ENCODE peak calls at places on chromosomes 5 and 9, in five cellular contexts. One of them, this sample, is unnamed.

GRCh38 chr9:88746029-88746743 is 211.2 kb downstream of the NXNL2 start:
- DNase-seq in PC-3: peak
- DNase-seq in neural progenitor cell: no peak
- DNase-seq in uterus: peak
- DNase-seq in heart right ventricle: no peak
- DNase-seq in this sample: no peak

GRCh38 chr9:120935383-120935857 is 8.8 kb upstream of the TRAF1 start:
- DNase-seq in heart right ventricle: peak
- DNase-seq in uterus: peak
- DNase-seq in PC-3: peak
- DNase-seq in neural progenitor cell: no peak
- DNase-seq in this sample: peak

GRCh38 chr9:5186416-5187169 is 1.2 kb upstream of the INSL6 start:
- DNase-seq in PC-3: peak
- DNase-seq in heart right ventricle: peak
- DNase-seq in neural progenitor cell: peak
- DNase-seq in uterus: no peak
- DNase-seq in this sample: peak

GRCh38 chr5:133341296-133341695 is 271.0 kb downstream of the FSTL4 start:
- DNase-seq in heart right ventricle: no peak
- DNase-seq in neural progenitor cell: no peak
- DNase-seq in uterus: no peak
- DNase-seq in PC-3: no peak
- DNase-seq in this sample: no peak

GRCh38 chr5:111386832-111387162 is 125.5 kb downstream of the STARD4 start:
- DNase-seq in heart right ventricle: no peak
- DNase-seq in PC-3: no peak
- DNase-seq in neural progenitor cell: no peak
- DNase-seq in uterus: no peak
- DNase-seq in this sample: no peak

GRCh38 chr9:113563856-113564514 is 100.5 kb downstream of the RGS3 start:
- DNase-seq in heart right ventricle: no peak
- DNase-seq in neural progenitor cell: no peak
- DNase-seq in PC-3: no peak
- DNase-seq in uterus: no peak
- DNase-seq in this sample: no peak

GRCh38 chr9:94031380-94031779 is 52.9 kb upstream of the PTPDC1 start:
- DNase-seq in neural progenitor cell: no peak
- DNase-seq in PC-3: no peak
- DNase-seq in uterus: no peak
- DNase-seq in heart right ventricle: no peak
- DNase-seq in this sample: no peak

GRCh38 chr5:172721455-172722308 is 49.3 kb downstream of the DUSP1 start:
- DNase-seq in PC-3: no peak
- DNase-seq in heart right ventricle: peak
- DNase-seq in neural progenitor cell: no peak
- DNase-seq in uterus: peak
- DNase-seq in this sample: no peak

GRCh38 chr5:140090251-140090650 is 23.7 kb upstream of the PURA start:
- DNase-seq in PC-3: no peak
- DNase-seq in uterus: no peak
- DNase-seq in heart right ventricle: no peak
- DNase-seq in neural progenitor cell: no peak
- DNase-seq in this sample: no peak

GRCh38 chr5:165209101-165209727 is 1703.8 kb downstream of the MAT2B start:
- DNase-seq in PC-3: peak
- DNase-seq in neural progenitor cell: peak
- DNase-seq in heart right ventricle: no peak
- DNase-seq in uterus: no peak
- DNase-seq in this sample: no peak

GRCh38 chr9:127049044-127049443 is 73.4 kb downstream of the ANGPTL2 start:
- DNase-seq in PC-3: peak
- DNase-seq in heart right ventricle: peak
- DNase-seq in uterus: peak
- DNase-seq in neural progenitor cell: no peak
- DNase-seq in this sample: no peak

GRCh38 chr5:144144956-144145751 is 25.3 kb downstream of the YIPF5 start:
- DNase-seq in neural progenitor cell: no peak
- DNase-seq in uterus: no peak
- DNase-seq in heart right ventricle: no peak
- DNase-seq in PC-3: no peak
- DNase-seq in this sample: no peak

GRCh38 chr9:136201609-136202448 is 3.1 kb downstream of the LHX3 start:
- DNase-seq in heart right ventricle: no peak
- DNase-seq in PC-3: no peak
- DNase-seq in neural progenitor cell: peak
- DNase-seq in uterus: no peak
- DNase-seq in this sample: no peak

GRCh38 chr5:65825388-65826328 is 100.7 kb upstream of the ERBIN start:
- DNase-seq in heart right ventricle: no peak
- DNase-seq in PC-3: no peak
- DNase-seq in neural progenitor cell: no peak
- DNase-seq in uterus: no peak
- DNase-seq in this sample: no peak

GRCh38 chr5:151132959-151133358 is 24.6 kb downstream of the ANXA6 start:
- DNase-seq in uterus: no peak
- DNase-seq in PC-3: no peak
- DNase-seq in neural progenitor cell: no peak
- DNase-seq in heart right ventricle: no peak
- DNase-seq in this sample: no peak

GRCh38 chr5:65142511-65143011 is 339.2 kb downstream of the ADAMTS6 start:
- DNase-seq in neural progenitor cell: peak
- DNase-seq in uterus: no peak
- DNase-seq in PC-3: peak
- DNase-seq in heart right ventricle: no peak
- DNase-seq in this sample: no peak

GRCh38 chr5:173911623-173912022 is 23.5 kb downstream of the CPEB4 start:
- DNase-seq in heart right ventricle: no peak
- DNase-seq in uterus: no peak
- DNase-seq in neural progenitor cell: no peak
- DNase-seq in PC-3: no peak
- DNase-seq in this sample: no peak

GRCh38 chr5:173916233-173916632 is 28.1 kb downstream of the CPEB4 start:
- DNase-seq in neural progenitor cell: no peak
- DNase-seq in PC-3: no peak
- DNase-seq in uterus: no peak
- DNase-seq in heart right ventricle: no peak
- DNase-seq in this sample: no peak

GRCh38 chr5:173910215-173910614 is 22.1 kb downstream of the CPEB4 start:
- DNase-seq in PC-3: no peak
- DNase-seq in neural progenitor cell: no peak
- DNase-seq in heart right ventricle: no peak
- DNase-seq in uterus: no peak
- DNase-seq in this sample: no peak

GRCh38 chr5:173915310-173916005 is 27.3 kb downstream of the CPEB4 start:
- DNase-seq in PC-3: no peak
- DNase-seq in heart right ventricle: no peak
- DNase-seq in uterus: no peak
- DNase-seq in neural progenitor cell: no peak
- DNase-seq in this sample: no peak

DNA sequence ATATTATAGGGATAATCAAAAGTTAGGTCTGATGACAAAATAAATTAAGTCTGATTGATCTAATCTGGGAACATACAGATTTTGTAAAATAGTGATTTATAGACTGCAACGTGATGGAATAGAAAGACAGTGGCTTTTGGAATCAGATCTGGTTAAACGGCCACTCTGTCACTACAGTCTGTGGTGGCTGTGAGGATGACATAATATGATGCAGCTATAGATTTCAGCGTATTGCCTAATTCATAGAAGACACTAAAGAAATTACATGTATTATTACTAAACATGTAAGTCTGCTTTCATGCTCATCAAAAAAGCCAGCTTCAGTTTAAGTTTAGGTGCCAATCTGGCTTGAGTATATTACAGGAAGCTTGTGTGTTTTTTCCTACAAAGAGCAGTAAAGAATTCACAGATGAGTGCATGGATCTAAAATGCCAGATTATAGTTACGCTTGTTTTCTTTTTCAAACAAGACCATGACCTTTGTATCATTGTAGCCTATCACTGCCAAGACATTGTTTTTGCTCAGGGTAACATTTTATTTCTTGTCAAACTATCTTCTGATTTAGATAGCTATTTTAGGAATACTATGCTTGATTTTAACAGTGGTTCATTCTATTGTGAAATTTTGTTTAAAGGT is 25.7 kb downstream of the CPEB4 start:
- DNase-seq in heart right ventricle: no peak
- DNase-seq in neural progenitor cell: no peak
- DNase-seq in PC-3: no peak
- DNase-seq in uterus: no peak
- DNase-seq in this sample: no peak
- H3K27ac ChIP-seq in heart right ventricle: peak
- H3K27ac ChIP-seq in neural progenitor cell: no peak
- H3K27ac ChIP-seq in PC-3: no peak
- H3K27ac ChIP-seq in uterus: no peak
- H3K27ac ChIP-seq in this sample: no peak

GRCh38 chr5:62466228-62466627 is 53.7 kb downstream of the IPO11 start:
- DNase-seq in PC-3: no peak
- DNase-seq in neural progenitor cell: no peak
- DNase-seq in uterus: no peak
- DNase-seq in heart right ventricle: no peak
- DNase-seq in this sample: no peak
- H3K27ac ChIP-seq in PC-3: no peak
- H3K27ac ChIP-seq in neural progenitor cell: no peak
- H3K27ac ChIP-seq in uterus: no peak
- H3K27ac ChIP-seq in heart right ventricle: no peak
- H3K27ac ChIP-seq in this sample: no peak

DNA sequence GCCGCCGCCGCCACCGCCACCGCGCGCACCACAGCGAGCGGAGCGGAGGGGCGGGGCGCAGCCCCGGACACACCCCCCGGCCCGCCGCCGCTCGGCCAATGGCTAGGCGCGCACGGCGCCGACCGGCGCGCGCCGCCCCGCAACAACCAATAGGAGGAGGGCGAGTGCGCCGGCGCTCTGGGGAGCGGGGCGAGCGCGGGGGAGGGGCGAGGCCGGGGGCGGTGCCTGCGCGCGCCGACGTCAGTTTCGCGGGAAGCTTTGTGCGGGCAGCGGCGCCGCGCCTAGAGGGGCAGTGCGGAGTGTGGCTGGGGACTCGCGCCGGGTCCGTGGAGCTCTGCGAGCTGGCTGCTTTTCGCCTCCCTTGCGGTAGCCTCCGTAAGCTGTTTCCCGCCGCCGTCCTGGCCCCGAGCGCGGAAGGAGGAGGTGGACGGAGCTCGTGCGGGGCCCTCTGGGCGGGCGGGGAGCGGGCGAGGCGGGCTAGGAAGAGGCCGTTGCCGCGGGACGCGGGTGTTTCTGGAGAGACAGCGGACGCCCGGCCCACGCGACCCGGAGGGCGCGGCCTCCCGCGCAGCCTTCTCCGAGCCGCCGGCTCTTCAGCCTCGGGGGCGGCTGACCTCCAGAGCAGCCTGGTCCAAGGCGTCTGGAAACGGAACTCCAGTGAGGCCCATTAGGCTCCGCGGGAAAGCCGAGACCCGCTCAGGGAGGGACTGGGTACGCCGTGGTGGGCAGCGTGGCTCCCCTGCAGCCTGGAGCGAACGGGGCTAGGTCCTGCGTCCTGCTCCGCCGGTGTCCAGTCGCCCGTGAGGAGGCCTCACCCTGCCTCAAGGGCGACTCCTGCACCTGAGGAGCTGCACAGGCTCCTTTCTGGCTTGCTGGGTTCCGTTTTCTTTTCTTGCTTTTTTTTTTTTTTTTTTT is at the start of gene ZMYND19:
- DNase-seq in uterus: peak
- DNase-seq in neural progenitor cell: peak
- DNase-seq in heart right ventricle: peak
- DNase-seq in PC-3: peak
- DNase-seq in this sample: peak
- H3K27ac ChIP-seq in uterus: peak
- H3K27ac ChIP-seq in neural progenitor cell: no peak
- H3K27ac ChIP-seq in heart right ventricle: peak
- H3K27ac ChIP-seq in PC-3: no peak
- H3K27ac ChIP-seq in this sample: peak

GRCh38 chr9:91816356-91816755 is 133.7 kb downstream of the ROR2 start:
- DNase-seq in PC-3: no peak
- DNase-seq in neural progenitor cell: no peak
- DNase-seq in uterus: no peak
- DNase-seq in heart right ventricle: no peak
- DNase-seq in this sample: no peak
- H3K27ac ChIP-seq in PC-3: no peak
- H3K27ac ChIP-seq in neural progenitor cell: no peak
- H3K27ac ChIP-seq in uterus: peak
- H3K27ac ChIP-seq in heart right ventricle: no peak
- H3K27ac ChIP-seq in this sample: no peak

DNA sequence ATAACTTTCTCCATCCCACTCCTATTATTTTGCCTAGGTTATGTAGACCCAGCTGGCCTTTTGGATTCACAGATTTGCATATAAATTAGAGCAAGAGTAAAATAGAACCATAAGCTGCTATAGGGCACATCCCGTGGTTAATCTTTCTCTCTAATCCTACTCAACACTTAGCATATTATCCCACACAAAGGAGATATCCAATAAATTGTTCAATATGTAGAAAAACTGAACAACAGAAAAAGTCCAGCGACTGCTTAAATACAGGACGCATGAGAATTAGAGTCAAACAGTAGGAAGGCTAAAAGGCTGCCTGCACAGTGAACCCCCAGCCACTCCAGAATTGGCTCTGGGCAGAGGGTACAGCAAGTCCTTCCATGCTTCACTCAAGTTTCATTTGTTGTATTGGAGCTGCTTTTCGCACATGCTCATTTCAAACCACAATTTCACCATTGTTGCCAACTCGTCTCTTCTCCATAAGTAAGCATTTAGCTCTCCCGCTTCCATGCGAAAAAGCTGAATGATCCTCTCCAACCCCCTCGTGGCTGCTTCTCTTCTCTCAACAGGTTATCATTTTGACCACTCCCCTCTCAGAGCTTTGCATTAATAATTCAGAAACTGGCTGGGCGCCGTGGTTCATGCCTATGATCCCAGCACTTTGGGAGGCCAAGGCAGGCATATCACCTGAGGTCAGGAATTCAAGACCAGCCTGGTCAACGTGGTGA is 14.1 kb upstream of the IQGAP2 start:
- DNase-seq in PC-3: no peak
- DNase-seq in neural progenitor cell: no peak
- DNase-seq in heart right ventricle: no peak
- DNase-seq in uterus: no peak
- DNase-seq in this sample: no peak
- H3K27ac ChIP-seq in PC-3: no peak
- H3K27ac ChIP-seq in neural progenitor cell: no peak
- H3K27ac ChIP-seq in heart right ventricle: no peak
- H3K27ac ChIP-seq in uterus: no peak
- H3K27ac ChIP-seq in this sample: no peak

This sample was measured in substantia nigra.